ENCODE peak calls at places on chromosome 7, in eight cellular contexts. One of them, this sample, is unnamed.

GRCh38 chr7:108618056-108618455 is 48.4 kb downstream of the DNAJB9 start:
- DNase-seq in neural crest cell: no peak
- DNase-seq in GM03348: no peak
- DNase-seq in A172: no peak
- DNase-seq in activated T-cell treated with anti-CD3 and anti-CD28 coated beads for 48 hours: no peak
- DNase-seq in NCI-H460: no peak
- DNase-seq in HEK293T: no peak
- DNase-seq in left lung: no peak
- DNase-seq in this sample: no peak

GRCh38 chr7:29146888-29147609 is 712 bp upstream of the CPVL start:
- DNase-seq in neural crest cell: no peak
- DNase-seq in GM03348: no peak
- DNase-seq in A172: peak
- DNase-seq in activated T-cell treated with anti-CD3 and anti-CD28 coated beads for 48 hours: no peak
- DNase-seq in NCI-H460: no peak
- DNase-seq in HEK293T: peak
- DNase-seq in left lung: no peak
- DNase-seq in this sample: no peak

GRCh38 chr7:107946451-107946850 is 55.5 kb downstream of the DLD start:
- DNase-seq in neural crest cell: no peak
- DNase-seq in GM03348: peak
- DNase-seq in A172: no peak
- DNase-seq in activated T-cell treated with anti-CD3 and anti-CD28 coated beads for 48 hours: no peak
- DNase-seq in NCI-H460: no peak
- DNase-seq in HEK293T: no peak
- DNase-seq in left lung: no peak
- DNase-seq in this sample: no peak

GRCh38 chr7:157477550-157478212 is 140.9 kb downstream of the DNAJB6 start:
- DNase-seq in neural crest cell: no peak
- DNase-seq in GM03348: no peak
- DNase-seq in A172: no peak
- DNase-seq in activated T-cell treated with anti-CD3 and anti-CD28 coated beads for 48 hours: no peak
- DNase-seq in NCI-H460: no peak
- DNase-seq in HEK293T: no peak
- DNase-seq in left lung: peak
- DNase-seq in this sample: no peak

GRCh38 chr7:66321283-66321682 is 116.1 kb downstream of the TPST1 start:
- DNase-seq in neural crest cell: no peak
- DNase-seq in GM03348: no peak
- DNase-seq in A172: no peak
- DNase-seq in activated T-cell treated with anti-CD3 and anti-CD28 coated beads for 48 hours: no peak
- DNase-seq in NCI-H460: no peak
- DNase-seq in HEK293T: no peak
- DNase-seq in left lung: no peak
- DNase-seq in this sample: no peak

GRCh38 chr7:156474241-156474743 is 166.3 kb upstream of the RNF32 start:
- DNase-seq in neural crest cell: no peak
- DNase-seq in GM03348: peak
- DNase-seq in A172: peak
- DNase-seq in activated T-cell treated with anti-CD3 and anti-CD28 coated beads for 48 hours: no peak
- DNase-seq in NCI-H460: no peak
- DNase-seq in HEK293T: no peak
- DNase-seq in left lung: no peak
- DNase-seq in this sample: no peak

GRCh38 chr7:70884809-70885208 is 247.1 kb upstream of the GALNT17 start:
- DNase-seq in neural crest cell: no peak
- DNase-seq in GM03348: no peak
- DNase-seq in A172: no peak
- DNase-seq in activated T-cell treated with anti-CD3 and anti-CD28 coated beads for 48 hours: no peak
- DNase-seq in NCI-H460: no peak
- DNase-seq in HEK293T: no peak
- DNase-seq in left lung: no peak
- DNase-seq in this sample: no peak

GRCh38 chr7:152760384-152761115 is 998 bp downstream of the ACTR3B start:
- DNase-seq in neural crest cell: no peak
- DNase-seq in GM03348: no peak
- DNase-seq in A172: no peak
- DNase-seq in activated T-cell treated with anti-CD3 and anti-CD28 coated beads for 48 hours: no peak
- DNase-seq in NCI-H460: peak
- DNase-seq in HEK293T: no peak
- DNase-seq in left lung: no peak
- DNase-seq in this sample: no peak

GRCh38 chr7:36391436-36392198 is 2.0 kb downstream of the ANLN start:
- DNase-seq in neural crest cell: no peak
- DNase-seq in GM03348: no peak
- DNase-seq in A172: peak
- DNase-seq in activated T-cell treated with anti-CD3 and anti-CD28 coated beads for 48 hours: no peak
- DNase-seq in NCI-H460: peak
- DNase-seq in HEK293T: no peak
- DNase-seq in left lung: no peak
- DNase-seq in this sample: no peak

GRCh38 chr7:28005848-28006233 is 174.8 kb downstream of the JAZF1 start:
- DNase-seq in neural crest cell: no peak
- DNase-seq in GM03348: no peak
- DNase-seq in A172: peak
- DNase-seq in activated T-cell treated with anti-CD3 and anti-CD28 coated beads for 48 hours: no peak
- DNase-seq in NCI-H460: no peak
- DNase-seq in HEK293T: no peak
- DNase-seq in left lung: no peak
- DNase-seq in this sample: no peak

GRCh38 chr7:91771394-91771793 is 109.1 kb downstream of the MTERF1 start:
- DNase-seq in neural crest cell: no peak
- DNase-seq in GM03348: no peak
- DNase-seq in A172: no peak
- DNase-seq in activated T-cell treated with anti-CD3 and anti-CD28 coated beads for 48 hours: no peak
- DNase-seq in NCI-H460: no peak
- DNase-seq in HEK293T: no peak
- DNase-seq in left lung: no peak
- DNase-seq in this sample: no peak

GRCh38 chr7:24821045-24821853 is 64.0 kb upstream of the GSDME start:
- DNase-seq in neural crest cell: no peak
- DNase-seq in GM03348: peak
- DNase-seq in A172: peak
- DNase-seq in activated T-cell treated with anti-CD3 and anti-CD28 coated beads for 48 hours: peak
- DNase-seq in NCI-H460: peak
- DNase-seq in HEK293T: peak
- DNase-seq in left lung: peak
- DNase-seq in this sample: peak

GRCh38 chr7:4268040-4268965 is 413.8 kb upstream of the FOXK1 start:
- DNase-seq in neural crest cell: no peak
- DNase-seq in GM03348: no peak
- DNase-seq in A172: peak
- DNase-seq in activated T-cell treated with anti-CD3 and anti-CD28 coated beads for 48 hours: no peak
- DNase-seq in NCI-H460: no peak
- DNase-seq in HEK293T: no peak
- DNase-seq in left lung: no peak
- DNase-seq in this sample: no peak

GRCh38 chr7:44618754-44619153 is 12.3 kb downstream of the OGDH start:
- DNase-seq in neural crest cell: no peak
- DNase-seq in GM03348: no peak
- DNase-seq in A172: no peak
- DNase-seq in activated T-cell treated with anti-CD3 and anti-CD28 coated beads for 48 hours: no peak
- DNase-seq in NCI-H460: no peak
- DNase-seq in HEK293T: no peak
- DNase-seq in left lung: no peak
- DNase-seq in this sample: no peak

GRCh38 chr7:12749069-12749468 is 61.6 kb downstream of the ARL4A start:
- DNase-seq in neural crest cell: no peak
- DNase-seq in GM03348: no peak
- DNase-seq in A172: no peak
- DNase-seq in activated T-cell treated with anti-CD3 and anti-CD28 coated beads for 48 hours: no peak
- DNase-seq in NCI-H460: no peak
- DNase-seq in HEK293T: no peak
- DNase-seq in left lung: no peak
- DNase-seq in this sample: no peak

GRCh38 chr7:107164092-107164491 is 4.7 kb upstream of the HBP1 start:
- DNase-seq in neural crest cell: no peak
- DNase-seq in GM03348: no peak
- DNase-seq in A172: no peak
- DNase-seq in activated T-cell treated with anti-CD3 and anti-CD28 coated beads for 48 hours: no peak
- DNase-seq in NCI-H460: no peak
- DNase-seq in HEK293T: no peak
- DNase-seq in left lung: no peak
- DNase-seq in this sample: no peak

GRCh38 chr7:14836571-14837189 is 65.9 kb downstream of the DGKB start:
- DNase-seq in neural crest cell: no peak
- DNase-seq in GM03348: peak
- DNase-seq in A172: peak
- DNase-seq in activated T-cell treated with anti-CD3 and anti-CD28 coated beads for 48 hours: no peak
- DNase-seq in NCI-H460: peak
- DNase-seq in HEK293T: peak
- DNase-seq in left lung: peak
- DNase-seq in this sample: no peak

GRCh38 chr7:149753370-149754233 is 19.8 kb downstream of the ZNF467 start:
- DNase-seq in neural crest cell: peak
- DNase-seq in GM03348: peak
- DNase-seq in A172: peak
- DNase-seq in activated T-cell treated with anti-CD3 and anti-CD28 coated beads for 48 hours: no peak
- DNase-seq in NCI-H460: peak
- DNase-seq in HEK293T: peak
- DNase-seq in left lung: no peak
- DNase-seq in this sample: no peak

GRCh38 chr7:139246905-139247304 is 15.9 kb downstream of the UBN2 start:
- DNase-seq in neural crest cell: no peak
- DNase-seq in GM03348: peak
- DNase-seq in A172: peak
- DNase-seq in activated T-cell treated with anti-CD3 and anti-CD28 coated beads for 48 hours: no peak
- DNase-seq in NCI-H460: no peak
- DNase-seq in HEK293T: no peak
- DNase-seq in left lung: no peak
- DNase-seq in this sample: no peak

GRCh38 chr7:75953918-75954317 is 39.0 kb downstream of the POR start:
- DNase-seq in neural crest cell: no peak
- DNase-seq in GM03348: no peak
- DNase-seq in A172: no peak
- DNase-seq in activated T-cell treated with anti-CD3 and anti-CD28 coated beads for 48 hours: no peak
- DNase-seq in NCI-H460: no peak
- DNase-seq in HEK293T: no peak
- DNase-seq in left lung: peak
- DNase-seq in this sample: no peak

GRCh38 chr7:28685291-28685659 is 272.9 kb downstream of the TRIL start:
- DNase-seq in neural crest cell: no peak
- DNase-seq in GM03348: no peak
- DNase-seq in A172: no peak
- DNase-seq in activated T-cell treated with anti-CD3 and anti-CD28 coated beads for 48 hours: no peak
- DNase-seq in NCI-H460: no peak
- DNase-seq in HEK293T: no peak
- DNase-seq in left lung: no peak
- DNase-seq in this sample: no peak

GRCh38 chr7:15015545-15016314 is 113.2 kb upstream of the DGKB start:
- DNase-seq in neural crest cell: peak
- DNase-seq in GM03348: peak
- DNase-seq in A172: peak
- DNase-seq in activated T-cell treated with anti-CD3 and anti-CD28 coated beads for 48 hours: no peak
- DNase-seq in NCI-H460: peak
- DNase-seq in HEK293T: peak
- DNase-seq in left lung: no peak
- DNase-seq in this sample: no peak

GRCh38 chr7:149562602-149563001 is 65.0 kb upstream of the ZNF746 start:
- DNase-seq in neural crest cell: no peak
- DNase-seq in GM03348: peak
- DNase-seq in A172: no peak
- DNase-seq in activated T-cell treated with anti-CD3 and anti-CD28 coated beads for 48 hours: no peak
- DNase-seq in NCI-H460: no peak
- DNase-seq in HEK293T: no peak
- DNase-seq in left lung: no peak
- DNase-seq in this sample: no peak

This sample was measured in RWPE2.